ENCODE peak calls at places on chromosomes 7 and 10, in seven cellular contexts. One of them, this sample, is unnamed.

GRCh38 chr10:122181901-122182799 is 88.9 kb upstream of the BTBD16 start:
- DNase-seq in H9: no peak
- DNase-seq in A549: no peak
- DNase-seq in IMR-90: peak
- DNase-seq in right lobe of liver: no peak
- DNase-seq in H1: no peak
- DNase-seq in naive thymus-derived CD4-positive, alpha-beta T cell: no peak
- DNase-seq in this sample: no peak

GRCh38 chr7:84654287-84654686 is 459.7 kb upstream of the SEMA3A start:
- DNase-seq in H9: no peak
- DNase-seq in A549: no peak
- DNase-seq in IMR-90: no peak
- DNase-seq in right lobe of liver: no peak
- DNase-seq in H1: no peak
- DNase-seq in naive thymus-derived CD4-positive, alpha-beta T cell: no peak
- DNase-seq in this sample: no peak

GRCh38 chr10:71219918-71220688 is 7.7 kb downstream of the UNC5B start:
- DNase-seq in H9: no peak
- DNase-seq in A549: no peak
- DNase-seq in IMR-90: no peak
- DNase-seq in right lobe of liver: no peak
- DNase-seq in H1: no peak
- DNase-seq in naive thymus-derived CD4-positive, alpha-beta T cell: no peak
- DNase-seq in this sample: no peak

GRCh38 chr7:40915061-40915460 is 780.3 kb downstream of the SUGCT start:
- DNase-seq in H9: no peak
- DNase-seq in A549: no peak
- DNase-seq in IMR-90: peak
- DNase-seq in right lobe of liver: no peak
- DNase-seq in H1: no peak
- DNase-seq in naive thymus-derived CD4-positive, alpha-beta T cell: no peak
- DNase-seq in this sample: no peak

GRCh38 chr10:71633935-71634334 is 85.6 kb downstream of the C10orf105 start:
- DNase-seq in H9: no peak
- DNase-seq in A549: no peak
- DNase-seq in IMR-90: no peak
- DNase-seq in right lobe of liver: no peak
- DNase-seq in H1: no peak
- DNase-seq in naive thymus-derived CD4-positive, alpha-beta T cell: no peak
- DNase-seq in this sample: no peak

GRCh38 chr7:40945788-40946187 is 757.1 kb downstream of the INHBA start:
- DNase-seq in H9: no peak
- DNase-seq in A549: no peak
- DNase-seq in IMR-90: no peak
- DNase-seq in right lobe of liver: no peak
- DNase-seq in H1: no peak
- DNase-seq in naive thymus-derived CD4-positive, alpha-beta T cell: no peak
- DNase-seq in this sample: no peak

GRCh38 chr7:32937344-32938174 is 19.7 kb upstream of the FKBP9 start:
- DNase-seq in H9: no peak
- DNase-seq in A549: peak
- DNase-seq in IMR-90: peak
- DNase-seq in right lobe of liver: no peak
- DNase-seq in H1: no peak
- DNase-seq in naive thymus-derived CD4-positive, alpha-beta T cell: no peak
- DNase-seq in this sample: no peak

GRCh38 chr10:34033067-34033466 is 698.6 kb upstream of the NRP1 start:
- DNase-seq in H9: no peak
- DNase-seq in A549: no peak
- DNase-seq in IMR-90: no peak
- DNase-seq in right lobe of liver: no peak
- DNase-seq in H1: no peak
- DNase-seq in naive thymus-derived CD4-positive, alpha-beta T cell: no peak
- DNase-seq in this sample: no peak

GRCh38 chr7:118259115-118259514 is 34.6 kb downstream of the ANKRD7 start:
- DNase-seq in H9: no peak
- DNase-seq in A549: no peak
- DNase-seq in IMR-90: no peak
- DNase-seq in right lobe of liver: no peak
- DNase-seq in H1: no peak
- DNase-seq in naive thymus-derived CD4-positive, alpha-beta T cell: no peak
- DNase-seq in this sample: no peak

GRCh38 chr7:37346761-37347160 is 101.9 kb downstream of the ELMO1 start:
- DNase-seq in H9: no peak
- DNase-seq in A549: no peak
- DNase-seq in IMR-90: no peak
- DNase-seq in right lobe of liver: no peak
- DNase-seq in H1: no peak
- DNase-seq in naive thymus-derived CD4-positive, alpha-beta T cell: no peak
- DNase-seq in this sample: no peak

GRCh38 chr7:54885285-54885684 is 126.3 kb upstream of the SEC61G start:
- DNase-seq in H9: no peak
- DNase-seq in A549: no peak
- DNase-seq in IMR-90: peak
- DNase-seq in right lobe of liver: no peak
- DNase-seq in H1: no peak
- DNase-seq in naive thymus-derived CD4-positive, alpha-beta T cell: no peak
- DNase-seq in this sample: no peak

GRCh38 chr7:69643708-69644445 is 45.6 kb downstream of the AUTS2 start:
- DNase-seq in H9: no peak
- DNase-seq in A549: no peak
- DNase-seq in IMR-90: no peak
- DNase-seq in right lobe of liver: no peak
- DNase-seq in H1: no peak
- DNase-seq in naive thymus-derived CD4-positive, alpha-beta T cell: no peak
- DNase-seq in this sample: no peak

GRCh38 chr7:74334026-74334425 is 44.8 kb downstream of the CLIP2 start:
- DNase-seq in H9: no peak
- DNase-seq in A549: peak
- DNase-seq in IMR-90: peak
- DNase-seq in right lobe of liver: no peak
- DNase-seq in H1: no peak
- DNase-seq in naive thymus-derived CD4-positive, alpha-beta T cell: no peak
- DNase-seq in this sample: no peak

GRCh38 chr7:101691822-101692384 is 62.8 kb upstream of the MYL10 start:
- DNase-seq in H9: no peak
- DNase-seq in A549: peak
- DNase-seq in IMR-90: no peak
- DNase-seq in right lobe of liver: peak
- DNase-seq in H1: no peak
- DNase-seq in naive thymus-derived CD4-positive, alpha-beta T cell: no peak
- DNase-seq in this sample: no peak

GRCh38 chr10:17472481-17473227 is 18.3 kb upstream of the ST8SIA6 start:
- DNase-seq in H9: peak
- DNase-seq in A549: no peak
- DNase-seq in IMR-90: no peak
- DNase-seq in right lobe of liver: no peak
- DNase-seq in H1: no peak
- DNase-seq in naive thymus-derived CD4-positive, alpha-beta T cell: no peak
- DNase-seq in this sample: no peak

GRCh38 chr10:80924063-80924952 is 386.6 kb downstream of the SH2D4B start:
- DNase-seq in H9: peak
- DNase-seq in A549: peak
- DNase-seq in IMR-90: peak
- DNase-seq in right lobe of liver: no peak
- DNase-seq in H1: peak
- DNase-seq in naive thymus-derived CD4-positive, alpha-beta T cell: no peak
- DNase-seq in this sample: no peak

DNA sequence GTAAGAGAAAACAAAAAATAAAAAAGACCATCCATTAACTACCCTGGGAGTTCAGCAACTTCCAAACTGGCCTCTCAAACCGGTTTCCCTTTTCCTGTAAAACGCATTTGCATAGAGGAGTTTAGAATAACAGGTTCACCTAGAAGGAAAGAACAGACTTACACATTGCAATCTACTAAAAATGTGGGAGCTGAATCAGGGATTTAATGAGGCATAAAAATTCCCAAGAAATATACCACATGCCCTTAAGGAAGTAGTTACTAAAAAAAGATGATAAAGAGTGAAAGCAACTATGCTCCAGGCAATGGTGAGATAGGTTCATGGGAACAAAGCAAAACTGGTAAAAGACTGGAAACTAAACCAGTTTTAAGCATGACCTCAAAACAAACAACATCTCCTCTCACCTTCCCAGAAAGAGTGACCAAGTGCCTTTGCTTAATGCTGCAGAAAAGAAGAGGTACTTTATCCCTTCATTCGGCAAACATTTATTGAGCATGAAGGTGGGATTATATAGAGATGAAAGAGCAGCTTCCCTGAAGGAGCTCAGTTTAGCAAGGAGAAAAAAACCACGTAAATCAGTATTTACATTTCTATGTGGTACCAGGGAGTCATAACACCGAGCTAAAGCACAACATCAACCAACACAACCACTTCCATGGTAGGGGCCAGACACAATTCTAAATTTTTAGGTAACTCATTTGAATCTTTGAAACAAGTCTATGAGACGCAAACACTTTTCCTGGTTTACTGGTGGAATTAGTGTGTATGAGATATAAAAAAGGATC is 152.8 kb downstream of the SGMS1 start:
- DNase-seq in H9: no peak
- DNase-seq in A549: peak
- DNase-seq in IMR-90: peak
- DNase-seq in right lobe of liver: no peak
- DNase-seq in H1: no peak
- DNase-seq in naive thymus-derived CD4-positive, alpha-beta T cell: no peak
- DNase-seq in this sample: no peak
- H3K27ac ChIP-seq in H9: peak
- H3K27ac ChIP-seq in A549: no peak
- H3K27ac ChIP-seq in IMR-90: no peak
- H3K27ac ChIP-seq in right lobe of liver: no peak
- H3K27ac ChIP-seq in H1: peak
- H3K27ac ChIP-seq in naive thymus-derived CD4-positive, alpha-beta T cell: no peak
- H3K27ac ChIP-seq in this sample: no peak

GRCh38 chr10:125093199-125093841 is 67.0 kb downstream of the CTBP2 start:
- DNase-seq in H9: no peak
- DNase-seq in A549: no peak
- DNase-seq in IMR-90: peak
- DNase-seq in right lobe of liver: peak
- DNase-seq in H1: no peak
- DNase-seq in naive thymus-derived CD4-positive, alpha-beta T cell: no peak
- DNase-seq in this sample: no peak

GRCh38 chr10:125094826-125095225 is 65.5 kb downstream of the CTBP2 start:
- DNase-seq in H9: no peak
- DNase-seq in A549: no peak
- DNase-seq in IMR-90: no peak
- DNase-seq in right lobe of liver: peak
- DNase-seq in H1: no peak
- DNase-seq in naive thymus-derived CD4-positive, alpha-beta T cell: no peak
- DNase-seq in this sample: no peak

GRCh38 chr10:125094111-125094705 is 66.2 kb downstream of the CTBP2 start:
- DNase-seq in H9: no peak
- DNase-seq in A549: no peak
- DNase-seq in IMR-90: no peak
- DNase-seq in right lobe of liver: peak
- DNase-seq in H1: no peak
- DNase-seq in naive thymus-derived CD4-positive, alpha-beta T cell: no peak
- DNase-seq in this sample: no peak

GRCh38 chr10:125091891-125092290 is 68.5 kb downstream of the CTBP2 start:
- DNase-seq in H9: no peak
- DNase-seq in A549: no peak
- DNase-seq in IMR-90: no peak
- DNase-seq in right lobe of liver: no peak
- DNase-seq in H1: no peak
- DNase-seq in naive thymus-derived CD4-positive, alpha-beta T cell: no peak
- DNase-seq in this sample: no peak

DNA sequence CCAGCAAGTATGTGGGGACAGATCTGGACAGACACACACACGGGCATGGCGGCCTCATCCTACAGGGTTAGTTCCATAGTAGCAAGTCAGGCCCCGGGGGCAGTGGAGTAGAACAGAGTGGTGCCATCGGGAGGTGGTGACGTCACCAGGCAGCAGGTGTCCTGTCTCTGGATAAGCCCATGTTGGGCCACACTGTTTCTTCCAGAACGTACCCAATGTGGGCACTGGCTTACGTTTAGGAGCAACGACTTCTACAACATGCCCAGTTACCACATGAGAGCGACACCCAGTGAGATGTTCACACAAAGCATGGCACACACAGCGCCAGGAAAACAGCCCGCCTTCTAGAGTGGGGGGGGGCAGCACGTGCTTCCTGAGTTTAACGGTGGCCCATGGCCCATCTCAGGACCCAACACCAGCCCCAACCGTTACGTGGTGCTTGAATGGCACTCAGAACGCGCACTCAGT is 67.8 kb downstream of the CTBP2 start:
- DNase-seq in H9: no peak
- DNase-seq in A549: no peak
- DNase-seq in IMR-90: no peak
- DNase-seq in right lobe of liver: peak
- DNase-seq in H1: no peak
- DNase-seq in naive thymus-derived CD4-positive, alpha-beta T cell: no peak
- DNase-seq in this sample: no peak
- H3K27ac ChIP-seq in H9: no peak
- H3K27ac ChIP-seq in A549: no peak
- H3K27ac ChIP-seq in IMR-90: peak
- H3K27ac ChIP-seq in right lobe of liver: no peak
- H3K27ac ChIP-seq in H1: no peak
- H3K27ac ChIP-seq in naive thymus-derived CD4-positive, alpha-beta T cell: no peak
- H3K27ac ChIP-seq in this sample: peak

GRCh38 chr10:75014516-75015230 is 96.8 kb upstream of the SAMD8 start:
- DNase-seq in H9: no peak
- DNase-seq in A549: no peak
- DNase-seq in IMR-90: no peak
- DNase-seq in right lobe of liver: no peak
- DNase-seq in H1: no peak
- DNase-seq in naive thymus-derived CD4-positive, alpha-beta T cell: peak
- DNase-seq in this sample: no peak
- H3K27ac ChIP-seq in H9: no peak
- H3K27ac ChIP-seq in A549: no peak
- H3K27ac ChIP-seq in IMR-90: no peak
- H3K27ac ChIP-seq in right lobe of liver: peak
- H3K27ac ChIP-seq in H1: no peak
- H3K27ac ChIP-seq in naive thymus-derived CD4-positive, alpha-beta T cell: no peak
- H3K27ac ChIP-seq in this sample: no peak

DNA sequence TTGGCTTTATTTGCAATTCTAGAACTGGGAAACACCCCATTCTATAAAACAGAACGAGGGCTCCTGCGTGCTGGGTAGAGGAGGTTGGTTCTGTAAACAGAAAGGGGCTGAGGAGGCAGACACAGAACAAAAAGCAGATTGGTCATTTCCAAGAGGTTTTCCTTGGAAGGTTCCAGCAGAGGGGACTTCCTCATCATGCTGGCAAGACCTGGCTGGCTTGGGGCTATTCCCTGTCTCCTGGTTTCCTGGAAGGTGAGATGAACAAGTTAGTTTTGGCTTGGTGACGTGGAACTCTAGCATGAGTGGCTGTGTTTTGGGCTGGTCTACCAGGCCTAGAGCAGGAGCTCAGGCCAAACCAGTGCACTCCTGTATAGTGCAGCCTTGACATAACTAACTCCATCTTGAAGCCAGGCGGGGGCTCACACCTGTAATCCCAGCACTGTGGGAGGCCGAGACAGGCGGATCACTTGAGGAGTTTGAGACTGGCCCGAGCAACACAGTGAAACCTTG is 26.1 kb upstream of the DNAJB6 start:
- DNase-seq in H9: peak
- DNase-seq in A549: no peak
- DNase-seq in IMR-90: peak
- DNase-seq in right lobe of liver: no peak
- DNase-seq in H1: peak
- DNase-seq in naive thymus-derived CD4-positive, alpha-beta T cell: no peak
- DNase-seq in this sample: no peak
- H3K27ac ChIP-seq in H9: peak
- H3K27ac ChIP-seq in A549: peak
- H3K27ac ChIP-seq in IMR-90: peak
- H3K27ac ChIP-seq in right lobe of liver: no peak
- H3K27ac ChIP-seq in H1: peak
- H3K27ac ChIP-seq in naive thymus-derived CD4-positive, alpha-beta T cell: no peak
- H3K27ac ChIP-seq in this sample: peak

This sample was measured in substantia nigra.